ENCODE peak calls at places on chromosomes 16 and 17, in four cellular contexts. Y is K562, H is GM12878, Q is HepG2. N is an unnamed sample.
A peak's percentile ranks its signal among the peaks of the same experiment; 100 is the strongest.

GRCh38 chr16:47928008-47928407 is 227.8 kb downstream of the ABCC12 start:
- DNase-seq in Y (peak; percentile 25), H (no peak), Q (peak; percentile 44), N (peak; percentile 31)

GRCh38 chr17:31466096-31466495 is 74.6 kb downstream of the RAB11FIP4 start:
- DNase-seq in Y (no peak), H (no peak), Q (no peak), N (no peak)

GRCh38 chr16:85583491-85584181 is 29.5 kb upstream of the GSE1 start:
- DNase-seq in Y (no peak), H (no peak), Q (no peak), N (no peak)

GRCh38 chr17:76204277-76204676 is 36.0 kb downstream of the RNF157 start:
- DNase-seq in Y (no peak), H (no peak), Q (peak; percentile 43), N (no peak)

GRCh38 chr16:74922150-74923138 is 62.5 kb downstream of the WDR59 start:
- DNase-seq in Y (no peak), H (no peak), Q (peak; percentile 63), N (no peak)

GRCh38 chr17:16215002-16215272 is 397 bp downstream of the NCOR1 start:
- DNase-seq in Y (peak; percentile 39), H (no peak), Q (peak; percentile 31), N (peak; percentile 67)

GRCh38 chr17:38794221-38794620 is 5.1 kb downstream of the PIP4K2B start:
- DNase-seq in Y (no peak), H (no peak), Q (no peak), N (no peak)

GRCh38 chr16:29745853-29746345 is at the start of gene C16orf54:
- DNase-seq in Y (no peak), H (peak; percentile 89), Q (no peak), N (no peak)

GRCh38 chr17:63698886-63699637 is 863 bp downstream of the LIMD2 start:
- DNase-seq in Y (no peak), H (peak; percentile 59), Q (peak; percentile 46), N (peak; percentile 62)

GRCh38 chr17:1147664-1148063 is 32.1 kb downstream of the ABR start:
- DNase-seq in Y (peak; percentile 20), H (no peak), Q (peak; percentile 63), N (peak; percentile 83)

GRCh38 chr16:88282221-88283041 is 100.3 kb upstream of the ZNF469 start:
- DNase-seq in Y (no peak), H (no peak), Q (no peak), N (no peak)

GRCh38 chr17:1056761-1057160 is 59.8 kb downstream of the TIMM22 start:
- DNase-seq in Y (no peak), H (no peak), Q (no peak), N (no peak)

GRCh38 chr16:47047804-47048203 is 74.3 kb upstream of the DNAJA2 start:
- DNase-seq in Y (no peak), H (no peak), Q (no peak), N (no peak)

GRCh38 chr16:22665048-22665797 is 148.7 kb upstream of the HS3ST2 start:
- DNase-seq in Y (no peak), H (no peak), Q (no peak), N (no peak)

GRCh38 chr17:57368637-57369336 is 112.5 kb downstream of the MSI2 start:
- DNase-seq in Y (no peak), H (no peak), Q (peak; percentile 12), N (no peak)

GRCh38 chr16:29804020-29804419 is 2.3 kb upstream of the MAZ start:
- DNase-seq in Y (no peak), H (no peak), Q (no peak), N (no peak)

GRCh38 chr16:77212736-77213541 is 13.7 kb downstream of the SYCE1L start:
- DNase-seq in Y (peak; percentile 85), H (no peak), Q (no peak), N (peak; percentile 76)

GRCh38 chr17:21008516-21008915 is 34.3 kb downstream of the USP22 start:
- DNase-seq in Y (no peak), H (no peak), Q (no peak), N (no peak)

GRCh38 chr16:69831212-69832123 is 69.3 kb downstream of the WWP2 start:
- DNase-seq in Y (no peak), H (no peak), Q (peak; percentile 72), N (no peak)

GRCh38 chr17:71302721-71303549 is 817.9 kb upstream of the SOX9 start:
- DNase-seq in Y (no peak), H (no peak), Q (no peak), N (no peak)

GRCh38 chr16:57756424-57757325 is 21.1 kb downstream of the KATNB1 start:
- DNase-seq in Y (no peak), H (no peak), Q (no peak), N (no peak)

GRCh38 chr16:20904507-20905079 is 4.0 kb downstream of the LYRM1 start:
- DNase-seq in Y (no peak), H (peak; percentile 49), Q (peak; percentile 40), N (no peak)

GRCh38 chr16:49617016-49617569 is 238.8 kb downstream of the ZNF423 start:
- DNase-seq in Y (no peak), H (no peak), Q (no peak), N (no peak)

GRCh38 chr17:63381101-63381729 is 64.9 kb downstream of the CYB561 start:
- DNase-seq in Y (peak; percentile 75), H (no peak), Q (no peak), N (no peak)

GRCh38 chr16:85534536-85535351 is 78.4 kb upstream of the GSE1 start:
- DNase-seq in Y (no peak), H (no peak), Q (no peak), N (no peak)

GRCh38 chr17:81706757-81707624 is 3.8 kb downstream of the MRPL12 start:
- DNase-seq in Y (no peak), H (no peak), Q (no peak), N (peak; percentile 44)

GRCh38 chr16:74480150-74481029 is 59.1 kb upstream of the CLEC18B start:
- DNase-seq in Y (peak; percentile 31), H (no peak), Q (no peak), N (no peak)

GRCh38 chr16:85137323-85138072 is 25.2 kb upstream of the CIBAR2 start:
- DNase-seq in Y (no peak), H (no peak), Q (peak; percentile 87), N (no peak)

GRCh38 chr16:21666772-21667171 is 3.0 kb downstream of the OTOA start:
- DNase-seq in Y (no peak), H (no peak), Q (peak; percentile 75), N (no peak)

GRCh38 chr17:80104321-80104955 is 3.1 kb downstream of the GAA start:
- DNase-seq in Y (no peak), H (no peak), Q (no peak), N (no peak)

GRCh38 chr16:23137818-23138217 is 11.4 kb downstream of the USP31 start:
- DNase-seq in Y (no peak), H (no peak), Q (no peak), N (no peak)

GRCh38 chr17:8430966-8431365 is 4.7 kb upstream of the NDEL1 start:
- DNase-seq in Y (no peak), H (no peak), Q (no peak), N (no peak)

DNA sequence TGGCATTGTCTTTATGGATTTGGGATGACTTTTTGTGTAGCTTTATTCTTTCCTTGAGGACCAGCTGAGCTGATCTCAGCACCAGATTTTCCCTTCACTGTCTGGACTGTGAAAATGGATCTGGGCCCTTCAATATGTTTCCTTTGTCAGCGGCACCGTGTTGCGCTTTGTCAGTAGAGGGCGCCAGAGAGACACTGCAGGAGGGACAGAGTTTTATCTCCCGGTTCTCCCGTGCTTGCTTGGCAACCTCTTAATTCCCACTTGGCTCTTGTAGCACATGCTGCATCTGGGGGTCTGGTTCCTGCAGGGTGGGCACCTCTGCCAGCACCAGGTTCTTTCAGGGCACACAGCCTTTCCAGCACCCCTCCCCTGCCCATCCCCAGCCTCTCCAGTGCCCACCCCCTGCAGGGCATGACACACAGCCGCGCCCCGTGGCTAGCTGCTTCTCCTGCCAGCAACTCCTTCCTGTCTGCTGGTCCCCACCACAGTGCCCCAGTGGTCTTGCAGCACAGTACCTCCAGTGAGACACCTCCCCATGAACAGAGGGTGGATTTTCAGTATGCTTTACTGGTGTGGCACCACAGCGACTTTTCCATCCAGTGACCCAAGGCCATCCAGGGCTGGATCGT is 19.6 kb downstream of the OR1D5 start:
- DNase-seq in Y (peak; percentile 21), H (no peak), Q (peak; percentile 15), N (peak; percentile 61)
- TF ChIP-seq USF2 in Y (no peak), H (no peak), Q (no peak), N (no peak)

GRCh38 chr16:4214215-4214621 is 27.7 kb downstream of the SRL start:
- DNase-seq in Y (no peak), H (no peak), Q (peak; percentile 55), N (no peak)
- TF ChIP-seq NR2C2 in Y (no peak), H (no peak), Q (no peak), N (no peak)

GRCh38 chr16:56675685-56676210 is 6.1 kb downstream of the MT1H start:
- DNase-seq in Y (no peak), H (no peak), Q (no peak), N (peak; percentile 67)
- TF ChIP-seq USF2 in Y (no peak), H (no peak), Q (no peak), N (no peak)

DNA sequence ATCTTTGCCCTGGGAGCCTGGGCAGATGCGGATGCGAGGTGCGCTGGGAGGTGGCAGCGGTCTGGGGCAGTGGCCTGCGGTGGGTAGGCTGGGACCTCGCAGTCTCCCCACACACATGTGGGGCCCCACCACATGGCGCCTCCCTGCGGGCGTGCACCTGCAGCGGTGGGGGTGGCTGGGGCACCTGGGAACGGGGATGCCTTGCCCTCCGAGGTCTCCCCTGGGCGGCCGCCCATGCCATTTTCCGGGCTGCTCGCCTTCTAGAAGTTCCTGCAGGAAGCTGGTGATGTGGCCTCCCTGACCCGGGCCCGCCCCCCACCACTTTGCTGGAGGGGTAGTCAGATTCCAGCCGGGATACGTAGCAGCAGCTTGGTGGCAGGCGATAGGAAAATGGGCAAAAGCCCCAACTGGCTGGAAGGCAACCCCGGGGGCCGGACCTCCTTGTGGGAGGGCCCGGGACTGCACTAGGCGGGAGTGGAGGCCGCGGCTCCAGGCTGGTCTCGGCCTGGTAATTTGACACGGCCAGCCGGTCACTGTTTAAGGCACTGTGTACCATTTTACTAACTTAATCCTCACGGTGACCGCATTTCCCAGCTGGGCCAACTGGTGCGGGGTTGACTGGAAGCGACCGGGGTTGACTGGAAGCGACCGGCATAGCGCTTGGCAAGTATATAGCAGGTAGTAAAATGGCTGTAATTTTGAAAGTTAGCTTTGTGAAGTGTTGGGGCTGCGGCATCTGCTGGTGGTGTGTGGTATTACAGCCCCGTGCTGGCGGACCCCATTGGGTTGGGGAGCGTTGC is 38.5 kb downstream of the IGF2BP1 start:
- DNase-seq in Y (peak; percentile 52), H (no peak), Q (no peak), N (peak; percentile 88)
- TF ChIP-seq NR2C2 in Y (no peak), H (no peak), Q (no peak), N (no peak)

DNA sequence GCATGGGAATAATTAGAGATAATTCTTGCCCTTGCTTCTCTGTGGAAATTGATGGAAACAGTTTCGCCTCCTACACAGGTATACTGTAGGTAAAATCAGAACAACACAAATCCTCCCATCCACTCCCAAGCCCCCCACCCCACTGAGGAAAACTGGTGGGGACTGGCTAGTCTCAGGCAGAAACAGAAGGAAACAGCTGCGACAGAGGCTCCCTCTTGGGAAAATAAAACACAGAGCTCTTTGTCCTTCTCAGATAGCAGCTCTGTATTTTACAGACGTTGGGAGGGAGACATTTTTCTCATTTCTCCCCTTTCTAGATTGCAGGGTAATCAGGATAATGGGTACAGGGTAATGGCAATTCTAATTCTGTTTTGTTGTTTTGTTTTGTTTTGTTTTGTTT is 1.1 kb downstream of the SLFN13 start:
- DNase-seq in Y (no peak), H (no peak), Q (no peak), N (no peak)
- TF ChIP-seq USF2 in Y (no peak), H (no peak), Q (no peak), N (no peak)

GRCh38 chr16:79171504-79172240 is 428.9 kb downstream of the MAF start:
- DNase-seq in Y (no peak), H (no peak), Q (no peak), N (no peak)
- TF ChIP-seq NR2C2 in Y (no peak), H (no peak), Q (no peak), N (no peak)